ENCODE peak calls at places on chromosomes 5 and 9, in seven cellular contexts. L, R, M, O, B, X and Z are unnamed samples.

GRCh38 chr9:129166962-129167557 is 11.0 kb downstream of the IER5L start:
- DNase-seq in L (no peak), R (peak), M (peak), O (peak), B (peak), X (peak), Z (peak)

GRCh38 chr5:15789661-15790060 is 289.7 kb downstream of the FBXL7 start:
- DNase-seq in L (no peak), R (no peak), M (no peak), O (no peak), B (no peak), X (no peak), Z (no peak)

GRCh38 chr5:7680260-7680659 is 170.7 kb downstream of the CFAP90 start:
- DNase-seq in L (no peak), R (no peak), M (no peak), O (no peak), B (no peak), X (no peak), Z (no peak)

GRCh38 chr9:36991516-36992134 is 42.4 kb downstream of the PAX5 start:
- DNase-seq in L (peak), R (peak), M (no peak), O (no peak), B (peak), X (peak), Z (no peak)

GRCh38 chr9:94868462-94868861 is 142.0 kb downstream of the AOPEP start:
- DNase-seq in L (no peak), R (no peak), M (no peak), O (no peak), B (no peak), X (no peak), Z (no peak)

GRCh38 chr5:36949593-36949992 is 73.0 kb downstream of the NIPBL start:
- DNase-seq in L (no peak), R (no peak), M (no peak), O (no peak), B (no peak), X (no peak), Z (no peak)

GRCh38 chr9:113963017-113963620 is 87.0 kb downstream of the ZNF618 start:
- DNase-seq in L (peak), R (peak), M (no peak), O (peak), B (no peak), X (peak), Z (peak)

GRCh38 chr5:122611401-122611800 is 163.5 kb upstream of the SNX2 start:
- DNase-seq in L (no peak), R (no peak), M (no peak), O (no peak), B (no peak), X (no peak), Z (no peak)

GRCh38 chr5:178683758-178684157 is 46.7 kb downstream of the ZNF354A start:
- DNase-seq in L (no peak), R (no peak), M (no peak), O (no peak), B (no peak), X (no peak), Z (no peak)

GRCh38 chr9:17509698-17510097 is 69.2 kb upstream of the SH3GL2 start:
- DNase-seq in L (no peak), R (peak), M (no peak), O (no peak), B (no peak), X (no peak), Z (no peak)

GRCh38 chr5:103166704-103167103 is 46.6 kb downstream of the PPIP5K2 start:
- DNase-seq in L (no peak), R (no peak), M (no peak), O (no peak), B (no peak), X (no peak), Z (no peak)

GRCh38 chr5:87195616-87196015 is 72.1 kb upstream of the RASA1 start:
- DNase-seq in L (no peak), R (peak), M (no peak), O (no peak), B (no peak), X (no peak), Z (no peak)

GRCh38 chr5:93281980-93282772 is 298.8 kb downstream of the NR2F1-AS1 start:
- DNase-seq in L (no peak), R (no peak), M (peak), O (no peak), B (no peak), X (no peak), Z (peak)

GRCh38 chr9:82574911-82575310 is 488.0 kb downstream of the RASEF start:
- DNase-seq in L (no peak), R (no peak), M (no peak), O (no peak), B (no peak), X (no peak), Z (no peak)

GRCh38 chr9:88498880-88499279 is 36.1 kb upstream of the NXNL2 start:
- DNase-seq in L (no peak), R (no peak), M (no peak), O (no peak), B (no peak), X (no peak), Z (no peak)

GRCh38 chr9:105332471-105332870 is 88.0 kb downstream of the SLC44A1 start:
- DNase-seq in L (no peak), R (peak), M (no peak), O (no peak), B (no peak), X (no peak), Z (no peak)

GRCh38 chr5:446864-447263 is 3.9 kb downstream of the EXOC3 start:
- DNase-seq in L (peak), R (peak), M (no peak), O (no peak), B (no peak), X (peak), Z (no peak)

GRCh38 chr5:179731791-179732411 is 721 bp upstream of the MAML1 start:
- DNase-seq in L (no peak), R (peak), M (peak), O (peak), B (no peak), X (no peak), Z (peak)

GRCh38 chr9:21584890-21585289 is 102.8 kb upstream of the IFNE start:
- DNase-seq in L (no peak), R (peak), M (no peak), O (no peak), B (no peak), X (no peak), Z (no peak)

GRCh38 chr5:22521521-22521920 is 331.6 kb downstream of the CDH12 start:
- DNase-seq in L (no peak), R (no peak), M (no peak), O (no peak), B (no peak), X (no peak), Z (no peak)

GRCh38 chr9:73525350-73525749 is 373.7 kb downstream of the ANXA1 start:
- DNase-seq in L (no peak), R (no peak), M (no peak), O (no peak), B (no peak), X (no peak), Z (no peak)
- TF ChIP-seq CTCF in L (no peak), R (no peak), M (no peak), O (no peak), B (no peak), X (no peak), Z (no peak)

DNA sequence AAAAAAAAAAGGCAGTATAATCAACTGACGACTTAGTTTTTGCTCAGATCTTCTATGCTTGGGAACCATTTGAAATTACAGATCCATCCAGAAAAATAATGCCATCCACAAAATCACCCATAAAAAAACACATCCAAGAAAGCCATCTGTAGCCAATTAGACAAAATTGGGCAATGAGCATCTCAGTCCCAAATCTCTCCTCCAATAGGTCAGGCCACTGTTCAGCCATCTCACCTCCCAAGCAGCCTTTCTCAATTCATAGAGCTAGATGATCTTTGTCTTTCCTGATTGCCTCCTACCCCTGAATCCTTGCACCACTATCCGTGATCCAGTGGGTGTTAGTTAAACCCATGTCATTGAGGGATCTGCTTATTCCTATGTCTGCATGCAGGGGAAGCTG is 139.6 kb downstream of the SCAMP1 start:
- DNase-seq in L (no peak), R (no peak), M (no peak), O (no peak), B (no peak), X (no peak), Z (no peak)
- TF ChIP-seq CTCF in L (no peak), R (no peak), M (no peak), O (no peak), B (no peak), X (no peak), Z (no peak)

GRCh38 chr5:147558131-147558730 is 48.4 kb upstream of the DPYSL3 start:
- DNase-seq in L (no peak), R (no peak), M (no peak), O (no peak), B (no peak), X (no peak), Z (no peak)

GRCh38 chr5:147558826-147559225 is 49.0 kb upstream of the DPYSL3 start:
- DNase-seq in L (peak), R (peak), M (peak), O (peak), B (no peak), X (peak), Z (peak)

GRCh38 chr5:147560982-147561381 is 51.1 kb upstream of the DPYSL3 start:
- DNase-seq in L (peak), R (no peak), M (no peak), O (no peak), B (no peak), X (no peak), Z (no peak)

GRCh38 chr5:147561435-147561834 is 51.6 kb upstream of the DPYSL3 start:
- DNase-seq in L (peak), R (no peak), M (no peak), O (no peak), B (no peak), X (no peak), Z (no peak)

DNA sequence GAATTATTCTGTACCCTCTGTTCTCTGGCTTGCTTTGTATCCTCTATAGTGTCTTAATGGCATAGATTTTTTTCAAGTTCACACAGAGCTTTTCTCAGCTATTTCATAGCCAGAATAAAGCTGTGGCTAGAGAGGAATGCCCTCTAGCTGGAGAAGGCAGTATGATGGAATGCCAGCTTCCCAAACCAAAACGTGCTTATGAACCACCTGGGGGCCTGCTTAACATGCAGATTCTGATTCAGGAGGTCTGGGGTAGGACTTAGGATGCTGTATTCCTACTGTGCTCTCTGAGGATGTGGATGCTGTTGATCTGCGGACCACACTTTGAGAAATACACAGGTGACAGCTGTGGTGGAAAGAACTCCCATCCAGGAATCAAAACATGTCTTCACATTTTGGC is 49.9 kb upstream of the DPYSL3 start:
- DNase-seq in L (peak), R (no peak), M (no peak), O (no peak), B (no peak), X (no peak), Z (no peak)
- TF ChIP-seq CTCF in L (peak), R (no peak), M (no peak), O (no peak), B (no peak), X (no peak), Z (no peak)

GRCh38 chr5:44953078-44953477 is 144.3 kb downstream of the MRPS30 start:
- DNase-seq in L (no peak), R (no peak), M (no peak), O (no peak), B (no peak), X (no peak), Z (no peak)

GRCh38 chr5:44949687-44950086 is 140.9 kb downstream of the MRPS30 start:
- DNase-seq in L (no peak), R (no peak), M (no peak), O (no peak), B (no peak), X (no peak), Z (no peak)

GRCh38 chr5:44951371-44951770 is 142.6 kb downstream of the MRPS30 start:
- DNase-seq in L (no peak), R (no peak), M (no peak), O (no peak), B (no peak), X (no peak), Z (no peak)

DNA sequence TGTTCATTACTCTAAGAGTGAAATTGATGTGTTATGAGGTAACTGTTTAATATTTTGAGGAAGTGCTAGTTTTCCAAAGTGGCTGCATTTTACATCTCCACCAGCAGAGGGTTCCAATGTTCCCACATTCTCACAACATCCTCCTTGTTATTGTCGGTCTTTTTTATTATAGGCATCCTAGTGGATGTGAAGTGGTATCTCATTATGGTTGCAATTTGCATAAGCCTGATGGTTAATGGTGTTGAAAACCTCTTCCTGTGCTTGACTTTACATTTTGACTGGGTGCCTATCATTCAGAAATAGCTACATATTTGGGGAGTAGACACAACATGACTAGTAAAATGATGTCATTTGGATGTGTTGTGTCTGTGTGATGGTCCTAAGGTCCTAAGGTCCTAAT is 143.6 kb downstream of the MRPS30 start:
- DNase-seq in L (peak), R (peak), M (no peak), O (no peak), B (no peak), X (peak), Z (no peak)
- TF ChIP-seq CTCF in L (peak), R (peak), M (no peak), O (no peak), B (peak), X (peak), Z (no peak)

DNA sequence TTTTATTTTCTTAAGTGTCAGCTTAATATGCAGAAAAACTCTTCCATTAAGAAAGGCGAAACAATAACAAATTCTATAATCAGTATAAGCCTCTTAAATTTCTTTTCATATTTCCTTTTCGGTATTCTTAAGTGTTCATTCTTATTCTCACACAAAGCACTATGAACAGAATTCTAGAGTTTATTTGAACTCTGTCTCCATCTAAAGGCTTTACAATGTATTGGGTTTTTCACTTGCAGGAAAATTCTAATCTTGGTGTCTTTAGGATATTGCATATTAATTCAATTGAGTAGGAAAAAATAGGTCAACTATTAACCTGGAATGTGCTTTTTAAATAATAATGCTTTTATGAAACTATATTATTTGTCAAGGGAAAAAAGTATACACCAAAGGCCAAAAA is 166.6 kb downstream of the SLF1 start:
- DNase-seq in L (no peak), R (peak), M (no peak), O (no peak), B (no peak), X (no peak), Z (no peak)
- TF ChIP-seq CTCF in L (peak), R (no peak), M (no peak), O (no peak), B (peak), X (no peak), Z (no peak)

GRCh38 chr5:12662545-12663314 is 758.5 kb upstream of the CTNND2 start:
- DNase-seq in L (no peak), R (no peak), M (no peak), O (no peak), B (no peak), X (no peak), Z (no peak)
- TF ChIP-seq CTCF in L (no peak), R (no peak), M (no peak), O (no peak), B (no peak), X (no peak), Z (no peak)

GRCh38 chr5:112921031-112921832 is 795 bp downstream of the REEP5 start:
- DNase-seq in L (peak), R (peak), M (peak), O (peak), B (peak), X (peak), Z (peak)

GRCh38 chr5:112923988-112924387 is 2.0 kb upstream of the REEP5 start:
- DNase-seq in L (no peak), R (no peak), M (no peak), O (no peak), B (no peak), X (no peak), Z (no peak)

GRCh38 chr5:112918679-112919078 is 3.3 kb downstream of the REEP5 start:
- DNase-seq in L (no peak), R (no peak), M (no peak), O (no peak), B (no peak), X (no peak), Z (no peak)

GRCh38 chr5:112923148-112923917 is 1.3 kb upstream of the REEP5 start:
- DNase-seq in L (no peak), R (no peak), M (no peak), O (no peak), B (no peak), X (no peak), Z (no peak)

DNA sequence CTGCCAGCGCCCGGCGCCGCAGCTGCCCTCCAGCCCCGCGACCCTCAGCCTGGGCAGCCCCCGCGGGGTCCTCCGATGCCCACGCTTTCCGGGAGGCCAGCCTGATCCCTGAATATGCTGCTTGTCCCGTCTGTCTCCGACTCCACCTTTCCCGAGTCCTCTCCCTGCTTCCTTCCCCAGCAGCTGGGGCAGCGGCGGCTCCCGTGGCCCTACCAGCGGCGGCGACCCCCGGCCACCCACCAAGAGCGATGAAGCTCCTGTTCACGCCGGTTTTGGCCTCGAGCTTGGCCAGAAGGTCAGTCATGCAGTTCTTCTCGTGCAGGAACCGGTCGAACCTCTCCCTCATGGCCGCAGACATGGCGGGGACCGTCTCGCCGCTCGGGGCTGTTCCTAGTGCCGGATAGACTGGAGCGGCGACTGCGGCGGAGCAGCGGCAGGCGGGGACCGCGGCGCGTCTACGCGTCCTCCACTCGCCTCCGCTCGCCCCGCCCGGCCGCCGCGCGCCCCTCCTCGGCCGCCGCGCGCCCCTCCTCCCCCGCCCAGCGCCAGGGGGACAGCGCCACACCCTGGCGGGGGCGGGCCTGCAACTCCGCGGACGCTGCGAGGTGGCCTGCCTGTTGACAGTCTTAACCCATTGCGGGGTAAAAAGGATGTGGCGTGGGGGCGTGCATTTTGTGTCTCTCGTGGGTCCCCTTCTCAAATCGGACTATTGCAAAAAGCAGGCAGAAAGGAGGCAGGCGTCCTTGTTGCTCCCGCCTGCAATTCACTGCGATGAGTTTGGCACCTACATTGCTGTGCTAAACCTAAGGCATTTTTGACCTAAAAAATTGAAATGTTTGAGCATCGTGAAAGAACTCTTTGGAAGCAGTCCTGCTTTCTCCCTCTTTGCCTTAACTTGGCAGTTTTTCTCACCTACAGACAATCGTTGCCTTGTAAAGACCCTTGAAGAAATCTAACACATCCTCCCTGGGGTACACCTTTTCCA is at the start of gene REEP5:
- DNase-seq in L (peak), R (peak), M (peak), O (peak), B (peak), X (peak), Z (peak)
- TF ChIP-seq CTCF in L (peak), R (peak), M (peak), O (peak), B (peak), X (peak), Z (peak)

DNA sequence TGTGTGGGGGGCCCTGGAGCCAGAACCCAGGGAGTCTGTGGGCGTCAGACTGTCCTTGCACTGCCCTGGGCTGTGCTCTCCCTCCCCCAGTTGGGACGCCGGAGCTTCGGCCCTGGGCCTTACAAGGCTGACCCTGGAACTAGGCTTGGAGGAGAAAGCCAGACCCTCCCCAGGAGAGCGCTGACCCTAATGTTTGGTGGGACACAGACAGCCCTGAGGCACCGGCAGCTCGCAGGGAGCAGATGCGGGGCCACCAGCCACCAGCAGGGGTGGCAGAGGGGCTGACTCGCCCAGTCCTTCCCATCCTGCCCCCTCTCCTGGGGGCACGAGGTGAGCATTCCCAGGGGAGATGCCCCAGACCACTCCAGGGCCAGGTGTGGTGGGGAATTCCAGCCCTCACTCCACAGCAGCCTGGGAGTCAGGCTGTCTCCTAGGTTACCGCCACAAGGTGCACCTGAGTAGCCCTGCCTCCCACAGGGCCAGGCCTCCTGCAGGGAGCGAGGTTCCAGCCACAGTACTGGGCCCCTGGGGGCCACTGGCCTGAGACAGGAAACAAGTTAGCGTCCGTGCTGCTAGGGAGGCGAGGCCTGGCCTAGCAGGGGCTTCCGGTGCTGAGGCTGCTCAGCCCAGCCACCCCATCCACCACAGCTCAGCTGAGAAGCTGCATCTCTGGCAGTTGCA is 134.6 kb downstream of the OLFM1 start:
- DNase-seq in L (peak), R (no peak), M (no peak), O (no peak), B (peak), X (no peak), Z (no peak)
- TF ChIP-seq CTCF in L (peak), R (no peak), M (no peak), O (no peak), B (no peak), X (no peak), Z (no peak)